ENCODE peak calls at places on chromosomes 16 and 17, in ten cellular contexts. L is left lung, I is lung, F is right lobe of liver, Y is PC-3, K is right cardiac atrium, H is body of pancreas, R is aorta, C is psoas muscle, M is RWPE2. P is an unnamed sample.

GRCh38 chr17:82687375-82687861 is 11.1 kb downstream of the RAB40B start:
- ATAC-seq in R (no peak), L (no peak), M (peak; percentile 31), C (peak; percentile 81), H (peak; percentile 79), Y (no peak), F (peak; percentile 56), K (peak; percentile 28), I (no peak), P (no peak)

GRCh38 chr17:36085710-36086268 is 4.2 kb downstream of the CCL3 start:
- ATAC-seq in F (peak; percentile 73), C (peak; percentile 57), L (peak; percentile 60), H (peak; percentile 30), I (no peak), K (peak; percentile 60), M (no peak), Y (no peak), R (no peak), P (peak; percentile 74)

GRCh38 chr17:14604920-14605599 is 304.2 kb downstream of the HS3ST3B1 start:
- ATAC-seq in R (peak; percentile 64), F (peak; percentile 60), H (no peak), K (peak; percentile 65), Y (no peak), C (no peak), M (no peak), L (peak; percentile 86), I (peak; percentile 72), P (peak; percentile 74)

GRCh38 chr16:56889206-56889605 is 24.2 kb downstream of the SLC12A3 start:
- ATAC-seq in C (no peak), I (no peak), K (no peak), M (peak; percentile 64), R (no peak), F (no peak), H (no peak), Y (no peak), L (peak; percentile 31), P (no peak)

GRCh38 chr16:68257906-68258800 is 6.2 kb upstream of the SLC7A6 start:
- ATAC-seq in I (peak; percentile 36), Y (peak; percentile 93), H (no peak), K (peak; percentile 15), R (peak; percentile 73), L (peak; percentile 35), F (no peak), M (peak; percentile 57), C (peak; percentile 80), P (peak; percentile 67)

GRCh38 chr16:78882751-78883150 is 717.8 kb downstream of the MAF start:
- ATAC-seq in K (no peak), Y (no peak), R (no peak), L (no peak), F (no peak), C (no peak), I (no peak), M (no peak), H (no peak), P (no peak)

GRCh38 chr17:72687941-72688340 is 404.5 kb downstream of the SLC39A11 start:
- ATAC-seq in R (no peak), F (no peak), L (no peak), C (no peak), M (peak; percentile 30), K (no peak), Y (no peak), I (no peak), H (peak; percentile 16), P (no peak)

GRCh38 chr16:56119138-56119537 is 72.2 kb upstream of the GNAO1 start:
- ATAC-seq in I (no peak), K (no peak), H (no peak), L (no peak), F (no peak), R (no peak), M (no peak), C (no peak), Y (no peak), P (no peak)

GRCh38 chr16:87160218-87160617 is 157.0 kb downstream of the C16orf95 start:
- ATAC-seq in C (no peak), K (peak; percentile 57), H (no peak), I (no peak), R (peak; percentile 38), M (no peak), L (no peak), Y (no peak), F (peak; percentile 76), P (no peak)

GRCh38 chr17:83100853-83101391 is 21.5 kb downstream of the METRNL start:
- ATAC-seq in C (no peak), H (no peak), Y (no peak), L (no peak), M (no peak), R (no peak), K (peak; percentile 5), I (no peak), F (no peak), P (no peak)

GRCh38 chr16:28901862-28902261 is 23.2 kb downstream of the RABEP2 start:
- ATAC-seq in I (no peak), H (no peak), F (peak; percentile 14), M (no peak), R (no peak), K (no peak), C (no peak), L (no peak), Y (no peak), P (no peak)

GRCh38 chr17:77610518-77610893 is 348.0 kb upstream of the TNRC6C start:
- ATAC-seq in M (no peak), R (no peak), K (no peak), I (no peak), F (no peak), L (no peak), H (no peak), Y (no peak), C (no peak), P (no peak)

GRCh38 chr17:78925662-78926555 is 722 bp upstream of the TIMP2 start:
- ATAC-seq in H (peak; percentile 31), M (no peak), I (peak; percentile 39), F (peak; percentile 64), K (peak; percentile 83), L (peak; percentile 68), Y (no peak), R (peak; percentile 86), C (peak; percentile 47), P (peak; percentile 90)

DNA sequence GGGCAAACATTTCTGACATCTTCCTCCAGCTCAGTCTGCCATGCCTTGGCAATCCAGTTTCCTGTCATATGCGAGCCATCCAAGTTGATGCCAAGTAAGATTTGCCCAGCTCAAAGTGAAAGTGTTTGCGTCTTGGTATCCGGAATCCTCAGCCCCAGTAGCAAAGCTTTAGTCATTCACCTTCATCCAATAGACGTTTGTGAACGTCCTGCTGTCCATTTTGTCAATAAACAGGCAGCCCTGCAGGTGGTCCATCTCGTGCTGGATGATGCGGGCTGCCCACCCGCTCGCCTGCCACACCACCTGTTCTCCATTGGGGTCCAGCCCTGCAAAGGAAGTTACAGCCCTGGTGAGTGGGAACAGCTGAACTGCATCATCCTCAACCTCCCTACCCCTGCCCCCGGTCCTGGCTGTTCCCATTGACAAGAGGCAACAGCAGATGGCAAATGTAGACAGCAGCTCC is 1.5 kb downstream of the PDF start:
- ATAC-seq in L (no peak), C (no peak), M (peak; percentile 16), Y (peak; percentile 18), K (no peak), F (no peak), I (no peak), H (no peak), R (no peak), P (no peak)
- H3K27ac ChIP-seq in L (no peak overlapping the region), C (peak overlapping the region; percentile 98), M (peak overlapping the region; percentile 57), Y (peak overlapping the region; percentile 3), K (no peak overlapping the region), F (peak overlapping the region; percentile 81), I (no peak overlapping the region), H (no peak overlapping the region), R (no peak overlapping the region), P (no peak overlapping the region)

GRCh38 chr16:35598696-35599332 is 2139.4 kb downstream of the TP53TG3F start:
- ATAC-seq in H (no peak), F (no peak), I (no peak), K (peak; percentile 29), C (no peak), Y (no peak), R (no peak), L (no peak), M (peak; percentile 85), P (no peak)
- H3K9me3 ChIP-seq in H (no peaks in the 10 kb centered on the region), F (no peaks in the 10 kb centered on the region), I (peaks cover 3% of the 10 kb centered on the region), K (no peaks in the 10 kb centered on the region), C (no peaks in the 10 kb centered on the region), Y (no peaks in the 10 kb centered on the region), R (no peaks in the 10 kb centered on the region), L (peaks cover 18% of the 10 kb centered on the region), M (no peaks in the 10 kb centered on the region), P (no peaks in the 10 kb centered on the region)

GRCh38 chr16:23726710-23727109 is 13.7 kb upstream of the ERN2 start:
- ATAC-seq in L (no peak), H (no peak), K (no peak), R (no peak), F (no peak), C (no peak), I (no peak), Y (no peak), M (no peak), P (no peak)

GRCh38 chr16:23729503-23730424 is 16.7 kb upstream of the ERN2 start:
- ATAC-seq in Y (no peak), K (peak; percentile 33), R (no peak), M (peak; percentile 55), H (no peak), F (no peak), L (peak; percentile 50), I (no peak), C (no peak), P (no peak)

GRCh38 chr16:23728112-23728477 is 15.1 kb upstream of the ERN2 start:
- ATAC-seq in I (no peak), M (no peak), Y (no peak), C (no peak), R (no peak), H (no peak), F (no peak), L (no peak), K (no peak), P (no peak)

GRCh38 chr16:23724438-23725131 is 11.6 kb upstream of the ERN2 start:
- ATAC-seq in H (no peak), I (no peak), K (no peak), Y (no peak), M (no peak), F (no peak), L (no peak), C (no peak), R (no peak), P (no peak)
- H3K27ac ChIP-seq in H (no peak overlapping the region), I (no peak overlapping the region), K (no peak overlapping the region), Y (no peak overlapping the region), M (no peak overlapping the region), F (no peak overlapping the region), L (no peak overlapping the region), C (no peak overlapping the region), R (no peak overlapping the region), P (no peak overlapping the region)

GRCh38 chr17:52442350-52442749 is 283.8 kb upstream of the CA10 start:
- ATAC-seq in H (no peak), I (no peak), L (no peak), R (no peak), Y (no peak), K (no peak), M (no peak), F (peak; percentile 36), C (no peak), P (no peak)
- H3K9me3 ChIP-seq in H (no peaks in the 10 kb centered on the region), I (peaks cover 2% of the 10 kb centered on the region), L (peaks cover 16% of the 10 kb centered on the region), R (no peaks in the 10 kb centered on the region), Y (peaks cover 29% of the 10 kb centered on the region), K (no peaks in the 10 kb centered on the region), M (peaks cover 5% of the 10 kb centered on the region), F (no peaks in the 10 kb centered on the region), C (no peaks in the 10 kb centered on the region), P (no peaks in the 10 kb centered on the region)

P was measured in gastroesophageal sphincter.